ENCODE peak calls at places on chromosomes 5 and 9, in five cellular contexts. J, Q, P, O and G are unnamed samples.

GRCh38 chr5:96657068-96657467 is 5.1 kb upstream of the CAST start:
- DNase-seq in J (no peak), Q (no peak), P (no peak), O (no peak), G (peak)

GRCh38 chr9:126523621-126524111 is 90.1 kb upstream of the LMX1B start:
- DNase-seq in J (no peak), Q (no peak), P (no peak), O (no peak), G (no peak)

GRCh38 chr9:12014488-12014887 is 678.7 kb upstream of the TYRP1 start:
- DNase-seq in J (no peak), Q (no peak), P (no peak), O (no peak), G (no peak)

GRCh38 chr5:149878371-149878770 is 66.2 kb downstream of the PDE6A start:
- DNase-seq in J (no peak), Q (peak), P (no peak), O (no peak), G (no peak)

GRCh38 chr9:113578877-113579269 is 115.3 kb downstream of the RGS3 start:
- DNase-seq in J (no peak), Q (no peak), P (no peak), O (peak), G (peak)

GRCh38 chr5:81825237-81825636 is 74.3 kb upstream of the SSBP2 start:
- DNase-seq in J (no peak), Q (peak), P (no peak), O (no peak), G (peak)

GRCh38 chr5:149402291-149402690 is 23.2 kb upstream of the IL17B start:
- DNase-seq in J (no peak), Q (no peak), P (no peak), O (no peak), G (no peak)

GRCh38 chr5:124236366-124237231 is 509.8 kb downstream of the ZNF608 start:
- DNase-seq in J (no peak), Q (peak), P (no peak), O (no peak), G (no peak)

GRCh38 chr5:36644727-36645126 is 38.3 kb downstream of the SLC1A3 start:
- DNase-seq in J (no peak), Q (no peak), P (no peak), O (no peak), G (no peak)

GRCh38 chr5:117590944-117591343 is 1016.3 kb upstream of the SEMA6A start:
- DNase-seq in J (no peak), Q (peak), P (no peak), O (no peak), G (no peak)

GRCh38 chr5:54905246-54905770 is 80.1 kb downstream of the ESM1 start:
- DNase-seq in J (no peak), Q (no peak), P (no peak), O (no peak), G (no peak)

GRCh38 chr9:16364347-16364746 is 506.1 kb downstream of the BNC2 start:
- DNase-seq in J (no peak), Q (peak), P (peak), O (no peak), G (no peak)

GRCh38 chr9:93576296-93577044 is at the start of gene PHF2:
- DNase-seq in J (no peak), Q (no peak), P (no peak), O (peak), G (no peak)

GRCh38 chr9:4397917-4398316 is 92.4 kb upstream of the SLC1A1 start:
- DNase-seq in J (no peak), Q (no peak), P (no peak), O (no peak), G (no peak)

GRCh38 chr9:130663258-130664171 is 879 bp upstream of the PRDM12 start:
- DNase-seq in J (no peak), Q (no peak), P (peak), O (no peak), G (no peak)

GRCh38 chr5:73748510-73749410 is 122.8 kb downstream of the ARHGEF28 start:
- DNase-seq in J (no peak), Q (peak), P (peak), O (no peak), G (no peak)

GRCh38 chr9:129811967-129812363 is 9.0 kb downstream of the TOR1B start:
- DNase-seq in J (no peak), Q (no peak), P (no peak), O (no peak), G (no peak)

GRCh38 chr5:76469656-76470290 is 66.7 kb downstream of the IQGAP2 start:
- DNase-seq in J (no peak), Q (no peak), P (no peak), O (no peak), G (no peak)

GRCh38 chr5:1285141-1285540 is 9.7 kb downstream of the TERT start:
- DNase-seq in J (no peak), Q (no peak), P (no peak), O (no peak), G (no peak)

GRCh38 chr5:135944967-135945560 is 9.7 kb downstream of the LECT2 start:
- DNase-seq in J (peak), Q (peak), P (peak), O (no peak), G (no peak)

GRCh38 chr9:104606202-104606601 is 775 bp upstream of the OR13C2 start:
- DNase-seq in J (no peak), Q (peak), P (no peak), O (no peak), G (no peak)

GRCh38 chr5:59487838-59488729 is 405.4 kb downstream of the PDE4D start:
- DNase-seq in J (no peak), Q (no peak), P (no peak), O (no peak), G (no peak)

GRCh38 chr5:157230610-157231009 is 35.3 kb upstream of the CYFIP2 start:
- DNase-seq in J (no peak), Q (no peak), P (no peak), O (no peak), G (no peak)

GRCh38 chr5:31888513-31888912 is 249.6 kb downstream of the PDZD2 start:
- DNase-seq in J (no peak), Q (no peak), P (no peak), O (no peak), G (no peak)

GRCh38 chr5:140632366-140633080 is 452 bp downstream of the CD14 start:
- DNase-seq in J (peak), Q (peak), P (no peak), O (peak), G (no peak)

GRCh38 chr9:91724609-91725505 is 225.2 kb downstream of the ROR2 start:
- DNase-seq in J (no peak), Q (no peak), P (no peak), O (no peak), G (no peak)

GRCh38 chr5:54867310-54867944 is 118.0 kb downstream of the ESM1 start:
- DNase-seq in J (no peak), Q (peak), P (no peak), O (no peak), G (no peak)